ENCODE peak calls at places on chromosomes 6 and 20, in four cellular contexts. V, M, S and P are unnamed samples.

GRCh38 chr6:75202676-75203131 is 3.1 kb downstream of the COL12A1 start:
- DNase-seq in M (no peak), S (no peak), V (no peak), P (no peak)

GRCh38 chr6:36028088-36028886 is 679 bp downstream of the MAPK14 start:
- DNase-seq in S (no peak), M (peak; percentile 38), V (peak; percentile 44), P (no peak)

GRCh38 chr6:15329154-15329781 is 83.4 kb downstream of the JARID2 start:
- DNase-seq in M (peak; percentile 91), S (no peak), V (no peak), P (no peak)

GRCh38 chr6:165718486-165718885 is 55.4 kb upstream of the PDE10A start:
- DNase-seq in M (peak; percentile 66), S (no peak), V (no peak), P (no peak)

GRCh38 chr6:158631678-158632537 is 12.6 kb downstream of the DYNLT1 start:
- DNase-seq in V (peak; percentile 81), M (peak; percentile 93), S (no peak), P (no peak)

GRCh38 chr6:3500262-3501001 is 43.6 kb upstream of the SLC22A23 start:
- DNase-seq in S (no peak), M (peak; percentile 75), V (no peak), P (no peak)

GRCh38 chr6:31356216-31356945 is 598 bp downstream of the HLA-B start:
- DNase-seq in M (peak; percentile 19), V (peak; percentile 60), S (no peak), P (no peak)

GRCh38 chr6:128494440-128494839 is 26.0 kb downstream of the PTPRK start:
- DNase-seq in V (no peak), M (peak; percentile 34), S (no peak), P (no peak)

GRCh38 chr20:62496525-62497218 is 20.9 kb upstream of the GATA5 start:
- DNase-seq in V (peak; percentile 48), S (no peak), M (no peak), P (peak; percentile 95)

GRCh38 chr6:69802995-69803394 is 6.2 kb upstream of the LMBRD1 start:
- DNase-seq in V (no peak), S (no peak), M (no peak), P (no peak)

GRCh38 chr6:7047071-7047470 is 60.7 kb upstream of the RREB1 start:
- DNase-seq in V (no peak), S (no peak), M (no peak), P (no peak)

GRCh38 chr6:167581637-167582036 is 245.1 kb upstream of the AFDN start:
- DNase-seq in M (no peak), V (no peak), S (no peak), P (no peak)

GRCh38 chr6:160276126-160276525 is 17.5 kb upstream of the SLC22A2 start:
- DNase-seq in S (no peak), V (no peak), M (no peak), P (no peak)

GRCh38 chr20:18430172-18430826 is 36.5 kb downstream of the DZANK1 start:
- DNase-seq in M (no peak), S (no peak), V (no peak), P (no peak)

GRCh38 chr6:132792510-132792909 is 5.9 kb downstream of the SLC18B1 start:
- DNase-seq in M (no peak), V (no peak), S (no peak), P (no peak)

GRCh38 chr20:58584881-58585752 is 66.0 kb upstream of the STX16 start:
- DNase-seq in V (no peak), S (no peak), M (peak; percentile 51), P (no peak)

GRCh38 chr6:1179571-1180459 is 132.1 kb upstream of the FOXQ1 start:
- DNase-seq in S (no peak), M (no peak), V (no peak), P (no peak)

GRCh38 chr20:32574296-32575226 is 10.6 kb downstream of the NOL4L start:
- DNase-seq in S (no peak), V (no peak), M (peak; percentile 99), P (no peak)

GRCh38 chr6:102732908-102733307 is 1339.4 kb downstream of the GRIK2 start:
- DNase-seq in S (no peak), V (no peak), M (peak; percentile 13), P (no peak)

GRCh38 chr20:38115205-38115604 is 49.9 kb downstream of the TGM2 start:
- DNase-seq in V (no peak), S (no peak), M (no peak), P (no peak)
- TF ChIP-seq CTCF in V (no peak), S (no peak), M (peak; percentile 45), P (peak; percentile 5)

DNA sequence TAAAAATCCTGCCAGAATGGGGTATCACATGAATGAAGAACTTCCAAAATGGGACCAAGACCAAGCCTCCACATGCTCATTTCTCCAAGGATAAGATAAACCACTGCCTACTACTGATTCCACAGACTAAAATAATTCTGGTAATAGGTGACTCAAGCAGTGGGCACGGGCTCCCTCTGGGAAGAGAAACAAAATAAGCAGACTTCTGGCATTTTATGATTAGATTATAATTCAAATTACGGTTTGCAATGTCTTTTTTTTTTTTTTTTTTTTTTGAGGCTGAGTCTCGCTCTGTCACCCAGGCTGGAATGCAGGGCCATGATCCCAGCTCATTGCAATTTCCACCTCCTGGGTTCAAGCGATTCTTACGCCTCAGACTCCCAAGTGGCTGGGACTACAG is 16.0 kb downstream of the UQCC1 start:
- DNase-seq in V (no peak), S (no peak), M (peak; percentile 68), P (no peak)
- TF ChIP-seq CTCF in V (no peak), S (no peak), M (peak; percentile 42), P (no peak)

GRCh38 chr6:12844284-12845223 is 128.0 kb downstream of the PHACTR1 start:
- DNase-seq in M (peak; percentile 50), S (no peak), V (no peak), P (peak; percentile 19)
- TF ChIP-seq CTCF in M (peak; percentile 71), S (no peak), V (no peak), P (peak; percentile 58)

GRCh38 chr6:49453221-49453620 is 9.8 kb downstream of the MMUT start:
- DNase-seq in M (peak; percentile 38), V (no peak), S (no peak), P (no peak)
- TF ChIP-seq CTCF in M (peak; percentile 39), V (no peak), S (no peak), P (no peak)

DNA sequence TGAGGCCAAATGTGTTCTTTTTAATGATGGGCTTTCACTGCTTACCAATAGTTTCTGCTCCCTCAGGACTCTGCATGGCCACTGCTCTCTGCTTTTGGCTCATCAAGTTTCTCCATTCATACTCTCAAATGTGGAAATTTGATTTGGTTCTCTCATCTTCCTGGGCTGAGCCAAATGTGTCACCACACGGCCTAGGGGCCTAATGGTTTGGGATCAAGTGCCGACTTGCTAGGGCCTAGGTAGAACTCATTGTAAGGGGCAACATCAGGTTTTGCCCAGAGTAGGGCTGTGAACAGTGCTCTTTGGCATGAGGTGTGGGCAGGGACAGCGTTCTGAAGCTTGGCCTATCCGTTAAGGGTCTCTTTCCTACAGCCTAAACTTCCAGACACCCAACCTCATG is 3.9 kb upstream of the MRPS10 start:
- DNase-seq in M (no peak), S (no peak), V (no peak), P (no peak)
- TF ChIP-seq CTCF in M (no peak), S (no peak), V (no peak), P (no peak)

GRCh38 chr20:48191200-48191599 is 405.9 kb upstream of the SULF2 start:
- DNase-seq in M (no peak), V (no peak), S (no peak), P (no peak)
- TF ChIP-seq CTCF in M (peak; percentile 9), V (no peak), S (no peak), P (no peak)

GRCh38 chr6:110341671-110342304 is 16.4 kb downstream of the METTL24 start:
- DNase-seq in V (no peak), S (no peak), M (peak; percentile 68), P (no peak)
- TF ChIP-seq CTCF in V (no peak), S (no peak), M (peak; percentile 73), P (peak; percentile 16)

GRCh38 chr6:44004136-44004535 is 123.1 kb downstream of the MRPL14 start:
- DNase-seq in M (no peak), S (no peak), V (no peak), P (no peak)

GRCh38 chr6:44004625-44005506 is 122.4 kb downstream of the MRPL14 start:
- DNase-seq in V (no peak), S (no peak), M (no peak), P (no peak)

GRCh38 chr6:44002071-44002590 is 125.1 kb downstream of the MRPL14 start:
- DNase-seq in V (no peak), M (no peak), S (no peak), P (peak; percentile 60)

GRCh38 chr6:44002591-44003344 is 124.5 kb downstream of the MRPL14 start:
- DNase-seq in V (peak; percentile 64), S (peak; percentile 49), M (peak; percentile 48), P (peak; percentile 82)

GRCh38 chr6:44003345-44004061 is 123.7 kb downstream of the MRPL14 start:
- DNase-seq in V (no peak), M (no peak), S (no peak), P (no peak)
- TF ChIP-seq CTCF in V (no peak), M (no peak), S (no peak), P (no peak)